ENCODE peak calls at places on chromosomes 1 and 21, in nine cellular contexts. D is OCI-M1; J is activated CD8-positive, alpha-beta memory T cell treated with anti-CD3 and anti-CD28 coated beads for 24 hours; H is aorta; V is right cardiac atrium; E is activated naive CD4-positive, alpha-beta T cell; Y is naive thymus-derived CD8-positive, alpha-beta T cell; O is progenitor cell of endocrine pancreas; Z is activated CD4-positive, alpha-beta memory T cell treated with anti-CD3 and anti-CD28 coated beads, Interleukin-2, amount 10 ng/mL, durations not matched to agents 7 days and 5 days. T is an unnamed sample.

GRCh38 chr1:32774950-32775634 is 42.1 kb downstream of the YARS1 start:
- DNase-seq in O (no peak), E (no peak), Z (no peak), Y (no peak), J (no peak), H (no peak), V (no peak), D (no peak), T (no peak)

GRCh38 chr21:24716306-24716918 is 890.9 kb downstream of the MRPL39 start:
- DNase-seq in J (no peak), H (no peak), O (no peak), E (no peak), D (peak), Y (no peak), Z (no peak), V (no peak), T (no peak)

GRCh38 chr1:19764848-19765247 is 34.9 kb downstream of the TMCO4 start:
- DNase-seq in E (no peak), D (no peak), Z (no peak), V (no peak), J (no peak), O (no peak), H (no peak), Y (no peak), T (no peak)

GRCh38 chr1:42736571-42737200 is 3.4 kb downstream of the CLDN19 start:
- DNase-seq in Y (no peak), H (no peak), J (no peak), D (no peak), Z (no peak), V (no peak), E (no peak), O (no peak), T (no peak)

GRCh38 chr1:171081220-171081993 is 9.3 kb upstream of the FMO3 start:
- DNase-seq in Y (no peak), H (no peak), V (no peak), O (no peak), D (peak), J (no peak), E (no peak), Z (no peak), T (no peak)

GRCh38 chr1:187185389-187185788 is 356.6 kb downstream of the PLA2G4A start:
- DNase-seq in V (no peak), H (no peak), E (no peak), J (no peak), D (no peak), Y (no peak), O (no peak), Z (no peak), T (no peak)

GRCh38 chr21:33949516-33950424 is 34.2 kb upstream of the ATP5PO start:
- DNase-seq in J (peak), H (no peak), E (no peak), V (no peak), Z (peak), O (no peak), D (no peak), Y (no peak), T (no peak)

GRCh38 chr1:36160388-36160948 is 4.5 kb downstream of the MAP7D1 start:
- DNase-seq in J (no peak), E (no peak), H (no peak), V (no peak), Z (no peak), Y (no peak), D (no peak), O (no peak), T (no peak)

GRCh38 chr1:33327587-33328325 is 6.9 kb upstream of the A3GALT2 start:
- DNase-seq in Y (no peak), E (no peak), D (no peak), H (peak), V (peak), J (no peak), Z (no peak), O (no peak), T (no peak)

GRCh38 chr1:45972621-45973020 is 159.8 kb downstream of the PIK3R3 start:
- DNase-seq in Y (no peak), E (no peak), O (no peak), J (no peak), H (no peak), D (no peak), Z (no peak), V (no peak), T (no peak)

GRCh38 chr1:59520759-59521442 is 224.0 kb downstream of the FGGY start:
- DNase-seq in O (no peak), E (no peak), J (no peak), H (peak), D (no peak), Y (no peak), V (peak), Z (no peak), T (no peak)

GRCh38 chr21:27606422-27606821 is 639.5 kb upstream of the ADAMTS5 start:
- DNase-seq in J (no peak), D (no peak), V (no peak), O (no peak), Y (no peak), E (no peak), H (no peak), Z (no peak), T (no peak)

GRCh38 chr1:180930687-180931086 is 18.0 kb downstream of the KIAA1614 start:
- DNase-seq in E (no peak), Y (no peak), O (no peak), V (no peak), Z (no peak), J (no peak), H (no peak), D (no peak), T (no peak)

GRCh38 chr1:185559684-185560310 is 174.4 kb upstream of the HMCN1 start:
- DNase-seq in J (peak), O (no peak), D (peak), E (no peak), H (peak), V (peak), Z (peak), Y (no peak), T (peak)

GRCh38 chr1:215146252-215146975 is 63.9 kb downstream of the KCNK2 start:
- DNase-seq in Y (no peak), H (no peak), E (no peak), D (peak), V (no peak), J (no peak), O (no peak), Z (no peak), T (peak)

GRCh38 chr21:29215709-29216108 is 83.0 kb upstream of the BACH1 start:
- DNase-seq in D (no peak), H (no peak), O (no peak), E (no peak), Y (no peak), V (no peak), J (no peak), Z (no peak), T (no peak)

GRCh38 chr1:8381618-8382017 is 63.7 kb downstream of the SLC45A1 start:
- DNase-seq in J (no peak), O (no peak), H (no peak), D (no peak), Y (no peak), E (no peak), Z (no peak), V (no peak), T (no peak)

GRCh38 chr21:29254550-29254949 is 44.2 kb upstream of the BACH1 start:
- DNase-seq in E (no peak), O (no peak), J (no peak), D (no peak), Y (no peak), Z (no peak), H (no peak), V (no peak), T (no peak)

GRCh38 chr1:183905497-183905896 is 100.6 kb downstream of the RGL1 start:
- DNase-seq in J (no peak), Z (no peak), Y (no peak), D (no peak), H (no peak), E (no peak), O (no peak), V (peak), T (no peak)

GRCh38 chr1:218135358-218135757 is 149.7 kb upstream of the RRP15 start:
- DNase-seq in E (no peak), V (no peak), Z (no peak), D (no peak), J (no peak), Y (no peak), H (no peak), O (no peak), T (no peak)

GRCh38 chr1:116853680-116854191 is 56.0 kb upstream of the PTGFRN start:
- DNase-seq in Z (no peak), O (peak), J (no peak), V (no peak), Y (no peak), H (no peak), E (no peak), D (no peak), T (no peak)